ENCODE peak calls at places on chromosome 20, in eight cellular contexts. One of them, this sample, is unnamed. For H3K4me1, the result is how much of the 10 kb centered on the place peaks cover.

GRCh38 chr20:34703573-34704176 is 469 bp upstream of the TP53INP2 start:
- DNase-seq in Panc1: no peak
- DNase-seq in fibroblast of lung: peak
- DNase-seq in lower lobe of right lung: peak
- DNase-seq in A673: peak
- DNase-seq in SK-N-SH: peak
- DNase-seq in CD8-positive, alpha-beta T cell: peak
- DNase-seq in suprapubic skin: peak
- DNase-seq in this sample: no peak

GRCh38 chr20:35478804-35479472 is 23.5 kb downstream of the CEP250 start:
- DNase-seq in A673: peak
- DNase-seq in lower lobe of right lung: no peak
- DNase-seq in SK-N-SH: no peak
- DNase-seq in fibroblast of lung: no peak
- DNase-seq in Panc1: no peak
- DNase-seq in CD8-positive, alpha-beta T cell: peak
- DNase-seq in suprapubic skin: no peak
- DNase-seq in this sample: peak

GRCh38 chr20:13960525-13960924 is 29.9 kb downstream of the SEL1L2 start:
- DNase-seq in lower lobe of right lung: no peak
- DNase-seq in fibroblast of lung: no peak
- DNase-seq in suprapubic skin: no peak
- DNase-seq in SK-N-SH: no peak
- DNase-seq in A673: no peak
- DNase-seq in CD8-positive, alpha-beta T cell: no peak
- DNase-seq in Panc1: no peak
- DNase-seq in this sample: no peak

GRCh38 chr20:45300961-45301360 is 5.7 kb upstream of the RBPJL start:
- DNase-seq in fibroblast of lung: no peak
- DNase-seq in CD8-positive, alpha-beta T cell: no peak
- DNase-seq in A673: peak
- DNase-seq in SK-N-SH: peak
- DNase-seq in Panc1: no peak
- DNase-seq in lower lobe of right lung: no peak
- DNase-seq in suprapubic skin: no peak
- DNase-seq in this sample: no peak

GRCh38 chr20:38968090-38968489 is 5.9 kb downstream of the DHX35 start:
- DNase-seq in CD8-positive, alpha-beta T cell: no peak
- DNase-seq in A673: no peak
- DNase-seq in SK-N-SH: no peak
- DNase-seq in suprapubic skin: no peak
- DNase-seq in fibroblast of lung: no peak
- DNase-seq in Panc1: no peak
- DNase-seq in lower lobe of right lung: no peak
- DNase-seq in this sample: no peak

GRCh38 chr20:2217857-2218529 is 77.8 kb upstream of the TGM3 start:
- DNase-seq in Panc1: no peak
- DNase-seq in CD8-positive, alpha-beta T cell: peak
- DNase-seq in lower lobe of right lung: no peak
- DNase-seq in SK-N-SH: no peak
- DNase-seq in fibroblast of lung: no peak
- DNase-seq in A673: no peak
- DNase-seq in suprapubic skin: no peak
- DNase-seq in this sample: no peak

GRCh38 chr20:32544260-32544722 is 40.8 kb downstream of the NOL4L start:
- DNase-seq in suprapubic skin: no peak
- DNase-seq in SK-N-SH: no peak
- DNase-seq in Panc1: no peak
- DNase-seq in fibroblast of lung: no peak
- DNase-seq in CD8-positive, alpha-beta T cell: no peak
- DNase-seq in A673: no peak
- DNase-seq in lower lobe of right lung: no peak
- DNase-seq in this sample: no peak

GRCh38 chr20:47284373-47284772 is 72.1 kb downstream of the ZMYND8 start:
- DNase-seq in lower lobe of right lung: no peak
- DNase-seq in SK-N-SH: peak
- DNase-seq in fibroblast of lung: no peak
- DNase-seq in A673: no peak
- DNase-seq in Panc1: no peak
- DNase-seq in suprapubic skin: no peak
- DNase-seq in CD8-positive, alpha-beta T cell: no peak
- DNase-seq in this sample: no peak

GRCh38 chr20:20052074-20052970 is at the start of the genes CFAP61 and CRNKL1:
- DNase-seq in SK-N-SH: peak
- DNase-seq in suprapubic skin: peak
- DNase-seq in A673: peak
- DNase-seq in Panc1: peak
- DNase-seq in CD8-positive, alpha-beta T cell: peak
- DNase-seq in fibroblast of lung: peak
- DNase-seq in lower lobe of right lung: peak
- DNase-seq in this sample: peak

GRCh38 chr20:38649275-38649891 is 47.8 kb downstream of the ARHGAP40 start:
- DNase-seq in Panc1: no peak
- DNase-seq in A673: peak
- DNase-seq in CD8-positive, alpha-beta T cell: no peak
- DNase-seq in SK-N-SH: peak
- DNase-seq in fibroblast of lung: peak
- DNase-seq in lower lobe of right lung: no peak
- DNase-seq in suprapubic skin: no peak
- DNase-seq in this sample: no peak

GRCh38 chr20:34368547-34368946 is 5.5 kb downstream of the ITCH start:
- DNase-seq in lower lobe of right lung: no peak
- DNase-seq in suprapubic skin: no peak
- DNase-seq in CD8-positive, alpha-beta T cell: no peak
- DNase-seq in SK-N-SH: no peak
- DNase-seq in A673: no peak
- DNase-seq in Panc1: no peak
- DNase-seq in fibroblast of lung: no peak
- DNase-seq in this sample: no peak

GRCh38 chr20:22757424-22758189 is 173.2 kb upstream of the FOXA2 start:
- DNase-seq in suprapubic skin: no peak
- DNase-seq in fibroblast of lung: no peak
- DNase-seq in Panc1: no peak
- DNase-seq in SK-N-SH: no peak
- DNase-seq in lower lobe of right lung: no peak
- DNase-seq in CD8-positive, alpha-beta T cell: no peak
- DNase-seq in A673: no peak
- DNase-seq in this sample: no peak

GRCh38 chr20:31670371-31671228 is 32.9 kb downstream of the COX4I2 start:
- DNase-seq in A673: no peak
- DNase-seq in lower lobe of right lung: peak
- DNase-seq in SK-N-SH: no peak
- DNase-seq in CD8-positive, alpha-beta T cell: no peak
- DNase-seq in fibroblast of lung: peak
- DNase-seq in Panc1: no peak
- DNase-seq in suprapubic skin: peak
- DNase-seq in this sample: no peak

GRCh38 chr20:64115171-64115911 is 8.0 kb upstream of the NPBWR2 start:
- DNase-seq in Panc1: no peak
- DNase-seq in suprapubic skin: peak
- DNase-seq in fibroblast of lung: no peak
- DNase-seq in CD8-positive, alpha-beta T cell: no peak
- DNase-seq in lower lobe of right lung: no peak
- DNase-seq in A673: no peak
- DNase-seq in SK-N-SH: peak
- DNase-seq in this sample: peak

GRCh38 chr20:1242530-1242929 is 16.7 kb downstream of the RAD21L1 start:
- DNase-seq in suprapubic skin: no peak
- DNase-seq in A673: no peak
- DNase-seq in lower lobe of right lung: no peak
- DNase-seq in SK-N-SH: no peak
- DNase-seq in CD8-positive, alpha-beta T cell: no peak
- DNase-seq in Panc1: no peak
- DNase-seq in fibroblast of lung: peak
- DNase-seq in this sample: no peak

GRCh38 chr20:62191781-62192559 is 9.1 kb downstream of the MTG2 start:
- DNase-seq in A673: no peak
- DNase-seq in SK-N-SH: no peak
- DNase-seq in lower lobe of right lung: peak
- DNase-seq in fibroblast of lung: no peak
- DNase-seq in Panc1: no peak
- DNase-seq in CD8-positive, alpha-beta T cell: no peak
- DNase-seq in suprapubic skin: no peak
- DNase-seq in this sample: peak

GRCh38 chr20:8299921-8300320 is 167.9 kb downstream of the PLCB1 start:
- DNase-seq in fibroblast of lung: peak
- DNase-seq in A673: no peak
- DNase-seq in SK-N-SH: no peak
- DNase-seq in Panc1: no peak
- DNase-seq in lower lobe of right lung: no peak
- DNase-seq in suprapubic skin: no peak
- DNase-seq in CD8-positive, alpha-beta T cell: no peak
- DNase-seq in this sample: no peak

GRCh38 chr20:62838511-62838910 is 21.7 kb downstream of the COL9A3 start:
- DNase-seq in A673: no peak
- DNase-seq in fibroblast of lung: no peak
- DNase-seq in Panc1: no peak
- DNase-seq in suprapubic skin: no peak
- DNase-seq in CD8-positive, alpha-beta T cell: no peak
- DNase-seq in SK-N-SH: peak
- DNase-seq in lower lobe of right lung: no peak
- DNase-seq in this sample: peak

GRCh38 chr20:5770240-5770986 is 20.2 kb downstream of the SHLD1 start:
- DNase-seq in fibroblast of lung: peak
- DNase-seq in SK-N-SH: no peak
- DNase-seq in A673: no peak
- DNase-seq in Panc1: no peak
- DNase-seq in CD8-positive, alpha-beta T cell: no peak
- DNase-seq in lower lobe of right lung: no peak
- DNase-seq in suprapubic skin: no peak
- DNase-seq in this sample: no peak

GRCh38 chr20:46833360-46833759 is 61.3 kb upstream of the EYA2 start:
- DNase-seq in A673: no peak
- DNase-seq in fibroblast of lung: no peak
- DNase-seq in CD8-positive, alpha-beta T cell: no peak
- DNase-seq in Panc1: no peak
- DNase-seq in suprapubic skin: no peak
- DNase-seq in SK-N-SH: no peak
- DNase-seq in lower lobe of right lung: no peak
- DNase-seq in this sample: no peak

GRCh38 chr20:46826343-46826984 is 68.2 kb upstream of the EYA2 start:
- DNase-seq in suprapubic skin: no peak
- DNase-seq in Panc1: no peak
- DNase-seq in CD8-positive, alpha-beta T cell: no peak
- DNase-seq in SK-N-SH: no peak
- DNase-seq in lower lobe of right lung: no peak
- DNase-seq in fibroblast of lung: no peak
- DNase-seq in A673: no peak
- DNase-seq in this sample: no peak

GRCh38 chr20:62437985-62438384 is 10.6 kb upstream of the RBBP8NL start:
- DNase-seq in suprapubic skin: no peak
- DNase-seq in Panc1: no peak
- DNase-seq in fibroblast of lung: no peak
- DNase-seq in A673: no peak
- DNase-seq in SK-N-SH: no peak
- DNase-seq in lower lobe of right lung: no peak
- DNase-seq in CD8-positive, alpha-beta T cell: no peak
- DNase-seq in this sample: no peak

GRCh38 chr20:46128310-46129151 is 10.4 kb downstream of the CD40 start:
- DNase-seq in CD8-positive, alpha-beta T cell: no peak
- DNase-seq in lower lobe of right lung: no peak
- DNase-seq in A673: peak
- DNase-seq in SK-N-SH: peak
- DNase-seq in Panc1: no peak
- DNase-seq in fibroblast of lung: no peak
- DNase-seq in suprapubic skin: peak
- DNase-seq in this sample: peak

GRCh38 chr20:58747400-58747672 is 54.7 kb downstream of the NPEPL1 start:
- DNase-seq in suprapubic skin: no peak
- DNase-seq in SK-N-SH: no peak
- DNase-seq in fibroblast of lung: no peak
- DNase-seq in lower lobe of right lung: no peak
- DNase-seq in A673: no peak
- DNase-seq in CD8-positive, alpha-beta T cell: no peak
- DNase-seq in Panc1: no peak
- DNase-seq in this sample: peak
- TF ChIP-seq CTCF in suprapubic skin: no peak
- TF ChIP-seq CTCF in SK-N-SH: no peak
- TF ChIP-seq CTCF in fibroblast of lung: no peak
- TF ChIP-seq CTCF in lower lobe of right lung: no peak
- TF ChIP-seq CTCF in A673: no peak
- TF ChIP-seq CTCF in CD8-positive, alpha-beta T cell: no peak
- TF ChIP-seq CTCF in Panc1: no peak
- TF ChIP-seq CTCF in this sample: no peak

GRCh38 chr20:50982372-50982771 is 23.8 kb downstream of the MOCS3 start:
- DNase-seq in Panc1: no peak
- DNase-seq in CD8-positive, alpha-beta T cell: no peak
- DNase-seq in A673: no peak
- DNase-seq in fibroblast of lung: peak
- DNase-seq in lower lobe of right lung: peak
- DNase-seq in suprapubic skin: peak
- DNase-seq in SK-N-SH: no peak
- DNase-seq in this sample: no peak
- H3K27ac ChIP-seq in Panc1: no peak
- H3K27ac ChIP-seq in CD8-positive, alpha-beta T cell: no peak
- H3K27ac ChIP-seq in A673: no peak
- H3K27ac ChIP-seq in fibroblast of lung: no peak
- H3K27ac ChIP-seq in lower lobe of right lung: no peak
- H3K27ac ChIP-seq in suprapubic skin: no peak
- H3K27ac ChIP-seq in SK-N-SH: no peak
- H3K27ac ChIP-seq in this sample: peak

GRCh38 chr20:10414982-10415650 is 18.9 kb downstream of the MKKS start:
- DNase-seq in Panc1: no peak
- DNase-seq in SK-N-SH: no peak
- DNase-seq in CD8-positive, alpha-beta T cell: no peak
- DNase-seq in fibroblast of lung: no peak
- DNase-seq in lower lobe of right lung: no peak
- DNase-seq in A673: no peak
- DNase-seq in suprapubic skin: no peak
- DNase-seq in this sample: no peak
- H3K4me1 ChIP-seq in Panc1: under half
- H3K4me1 ChIP-seq in SK-N-SH: under half
- H3K4me1 ChIP-seq in CD8-positive, alpha-beta T cell: under half
- H3K4me1 ChIP-seq in fibroblast of lung: under half
- H3K4me1 ChIP-seq in lower lobe of right lung: under half
- H3K4me1 ChIP-seq in A673: under half
- H3K4me1 ChIP-seq in suprapubic skin: under half
- H3K4me1 ChIP-seq in this sample: under half

DNA sequence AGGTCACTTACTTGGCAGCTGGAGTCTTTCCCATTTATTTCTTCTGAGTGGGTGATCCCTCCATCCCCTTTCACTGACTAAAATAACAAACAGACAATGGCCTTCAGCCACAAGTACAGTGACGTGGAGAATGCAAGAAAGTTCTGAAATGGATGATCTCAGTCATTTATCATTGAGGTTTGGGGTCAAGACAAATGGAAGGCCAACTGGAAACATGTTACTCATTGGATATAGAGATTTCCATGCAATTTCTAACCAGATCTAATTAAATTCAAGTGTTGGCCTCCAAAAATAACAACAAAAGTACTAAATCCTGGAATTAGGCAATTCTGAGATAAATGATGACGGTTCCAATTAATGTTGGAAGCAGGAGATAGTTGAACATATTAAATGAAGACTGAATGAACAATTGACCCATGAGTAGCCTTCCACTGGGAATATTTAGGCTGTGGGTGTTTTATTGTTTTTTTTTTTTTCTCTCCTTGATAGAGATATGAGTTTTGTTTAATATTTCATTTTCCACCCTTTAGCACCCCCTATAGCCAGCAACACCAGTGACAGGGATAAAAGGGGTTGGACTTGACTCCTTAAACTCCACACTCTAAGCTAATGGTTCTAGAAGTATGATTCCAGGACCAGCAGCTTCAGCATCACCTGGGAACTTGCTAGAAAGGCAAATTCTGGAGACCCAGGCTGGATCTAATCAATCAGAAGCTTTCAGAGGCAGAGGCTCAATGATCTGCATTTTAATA is 112.8 kb downstream of the BCAS1 start:
- DNase-seq in suprapubic skin: no peak
- DNase-seq in fibroblast of lung: no peak
- DNase-seq in A673: peak
- DNase-seq in SK-N-SH: no peak
- DNase-seq in lower lobe of right lung: no peak
- DNase-seq in CD8-positive, alpha-beta T cell: no peak
- DNase-seq in Panc1: no peak
- DNase-seq in this sample: no peak
- TF ChIP-seq CTCF in suprapubic skin: no peak
- TF ChIP-seq CTCF in fibroblast of lung: no peak
- TF ChIP-seq CTCF in A673: peak
- TF ChIP-seq CTCF in SK-N-SH: peak
- TF ChIP-seq CTCF in lower lobe of right lung: no peak
- TF ChIP-seq CTCF in CD8-positive, alpha-beta T cell: no peak
- TF ChIP-seq CTCF in Panc1: peak
- TF ChIP-seq CTCF in this sample: no peak